ENCODE peak calls at places on chromosomes 16 and 17, in four cellular contexts. V is IMR-90, G is mesendoderm, R is mesenchymal stem cell. D is an unnamed sample.

GRCh38 chr17:21287703-21288449 is 3.4 kb downstream of the MAP2K3 start:
- DNase-seq in R (peak), V (peak), G (no peak), D (no peak)

GRCh38 chr17:2796164-2797140 is at the start of gene RAP1GAP2:
- DNase-seq in V (no peak), R (no peak), G (no peak), D (no peak)

GRCh38 chr17:30234296-30234695 is 1.2 kb downstream of the SLC6A4 start:
- DNase-seq in V (no peak), R (no peak), G (no peak), D (no peak)

GRCh38 chr16:87424260-87424659 is 32.1 kb downstream of the MAP1LC3B start:
- DNase-seq in R (no peak), G (no peak), V (no peak), D (no peak)

GRCh38 chr17:79108870-79109269 is 34.2 kb downstream of the ENGASE start:
- DNase-seq in V (no peak), G (no peak), R (no peak), D (no peak)

GRCh38 chr17:17362531-17362930 is 59.4 kb downstream of the NT5M start:
- DNase-seq in G (no peak), R (no peak), V (no peak), D (no peak)

GRCh38 chr17:385195-385835 is 32.7 kb upstream of the RPH3AL start:
- DNase-seq in V (no peak), G (peak), R (peak), D (peak)

GRCh38 chr16:57608462-57609113 is 19.8 kb upstream of the ADGRG1 start:
- DNase-seq in V (no peak), R (no peak), G (no peak), D (no peak)

GRCh38 chr17:66777689-66778225 is 57.2 kb upstream of the CACNG5 start:
- DNase-seq in R (peak), V (peak), G (peak), D (no peak)

GRCh38 chr16:252366-253337 is 18.0 kb downstream of the FAM234A start:
- DNase-seq in R (no peak), G (no peak), V (no peak), D (no peak)

GRCh38 chr16:21698169-21699032 is 34.6 kb downstream of the OTOA start:
- DNase-seq in G (no peak), V (no peak), R (no peak), D (no peak)

GRCh38 chr16:2987854-2988253 is 7.6 kb upstream of the PKMYT1 start:
- DNase-seq in R (no peak), V (no peak), G (no peak), D (no peak)

GRCh38 chr16:82845076-82845475 is 218.3 kb downstream of the CDH13 start:
- DNase-seq in V (no peak), G (no peak), R (no peak), D (no peak)

GRCh38 chr17:61461967-61462733 is 9.9 kb downstream of the TBX4 start:
- DNase-seq in G (no peak), R (peak), V (no peak), D (no peak)

GRCh38 chr16:11562411-11562810 is 24.3 kb downstream of the LITAF start:
- DNase-seq in R (no peak), G (no peak), V (no peak), D (no peak)

GRCh38 chr16:11310997-11311561 is 29.9 kb upstream of the PRM1 start:
- DNase-seq in G (no peak), V (no peak), R (no peak), D (no peak)

GRCh38 chr17:42980274-42980765 is at the start of gene RUNDC1:
- DNase-seq in V (peak), G (peak), R (peak), D (peak)

GRCh38 chr17:35044181-35044580 is 19.3 kb downstream of the RFFL start:
- DNase-seq in V (no peak), G (no peak), R (no peak), D (no peak)

GRCh38 chr17:68035131-68035522 is 408 bp upstream of the KPNA2 start:
- DNase-seq in R (no peak), V (no peak), G (no peak), D (no peak)

GRCh38 chr17:42067371-42068180 is 17.2 kb upstream of the C17orf113 start:
- DNase-seq in V (peak), G (peak), R (peak), D (peak)

GRCh38 chr16:86984286-86984685 is 332.9 kb downstream of the C16orf95 start:
- DNase-seq in V (no peak), R (no peak), G (no peak), D (no peak)

GRCh38 chr16:82045471-82046178 is 10.6 kb downstream of the HSD17B2 start:
- DNase-seq in G (no peak), R (no peak), V (no peak), D (peak)

GRCh38 chr16:87708881-87709638 is 56.7 kb downstream of the KLHDC4 start:
- DNase-seq in V (no peak), R (no peak), G (no peak), D (no peak)

GRCh38 chr16:29182501-29182900 is 197.6 kb downstream of the LAT start:
- DNase-seq in V (no peak), R (no peak), G (no peak), D (no peak)

GRCh38 chr17:79798296-79799173 is 1.7 kb upstream of the CBX8 start:
- DNase-seq in R (no peak), V (no peak), G (peak), D (no peak)

GRCh38 chr17:45277992-45278391 is 16.1 kb upstream of the SPATA32 start:
- DNase-seq in G (no peak), V (peak), R (no peak), D (no peak)

GRCh38 chr17:54544239-54544638 is 356.4 kb upstream of the TOM1L1 start:
- DNase-seq in V (no peak), R (no peak), G (peak), D (no peak)

GRCh38 chr16:56625943-56626654 is 518 bp downstream of the MT1E start:
- DNase-seq in G (no peak), R (peak), V (peak), D (no peak)

GRCh38 chr17:54971147-54971546 is 2.6 kb downstream of the STXBP4 start:
- DNase-seq in R (no peak), V (no peak), G (no peak), D (no peak)

GRCh38 chr17:66466421-66466820 is 164.0 kb downstream of the PRKCA start:
- DNase-seq in V (no peak), G (no peak), R (no peak), D (no peak)

GRCh38 chr16:70653406-70653805 is 7.0 kb downstream of the IL34 start:
- DNase-seq in G (no peak), V (no peak), R (no peak), D (no peak)

GRCh38 chr17:352421-353212 is at the start of gene RPH3AL:
- DNase-seq in V (no peak), R (peak), G (peak), D (peak)

GRCh38 chr17:59844884-59845594 is 47.7 kb downstream of the TUBD1 start:
- DNase-seq in G (no peak), V (peak), R (peak), D (no peak)

GRCh38 chr17:27473748-27474609 is 17.7 kb downstream of the KSR1 start:
- DNase-seq in R (peak), G (peak), V (no peak), D (no peak)

GRCh38 chr17:60573139-60573975 is 26.6 kb upstream of the PPM1D start:
- DNase-seq in V (peak), R (peak), G (peak), D (no peak)

GRCh38 chr16:81987706-81988105 is 23.6 kb downstream of the SDR42E1 start:
- DNase-seq in V (no peak), G (no peak), R (no peak), D (no peak)

GRCh38 chr16:89450537-89450936 is 39.8 kb downstream of the ANKRD11 start:
- DNase-seq in G (no peak), R (no peak), V (no peak), D (no peak)
- H3K4me2 ChIP-seq in G (no peak), R (no peak), V (no peak), D (no peak)

GRCh38 chr17:32305049-32305448 is 36.9 kb downstream of the C17orf75 start:
- DNase-seq in G (no peak), R (no peak), V (no peak), D (no peak)

GRCh38 chr17:32314636-32315035 is 27.3 kb downstream of the C17orf75 start:
- DNase-seq in G (no peak), V (no peak), R (no peak), D (no peak)

GRCh38 chr17:32310927-32311568 is 30.9 kb downstream of the C17orf75 start:
- DNase-seq in R (no peak), G (no peak), V (no peak), D (no peak)
- H3K4me3 ChIP-seq in R (peak), G (no peak), V (no peak), D (no peak)

DNA sequence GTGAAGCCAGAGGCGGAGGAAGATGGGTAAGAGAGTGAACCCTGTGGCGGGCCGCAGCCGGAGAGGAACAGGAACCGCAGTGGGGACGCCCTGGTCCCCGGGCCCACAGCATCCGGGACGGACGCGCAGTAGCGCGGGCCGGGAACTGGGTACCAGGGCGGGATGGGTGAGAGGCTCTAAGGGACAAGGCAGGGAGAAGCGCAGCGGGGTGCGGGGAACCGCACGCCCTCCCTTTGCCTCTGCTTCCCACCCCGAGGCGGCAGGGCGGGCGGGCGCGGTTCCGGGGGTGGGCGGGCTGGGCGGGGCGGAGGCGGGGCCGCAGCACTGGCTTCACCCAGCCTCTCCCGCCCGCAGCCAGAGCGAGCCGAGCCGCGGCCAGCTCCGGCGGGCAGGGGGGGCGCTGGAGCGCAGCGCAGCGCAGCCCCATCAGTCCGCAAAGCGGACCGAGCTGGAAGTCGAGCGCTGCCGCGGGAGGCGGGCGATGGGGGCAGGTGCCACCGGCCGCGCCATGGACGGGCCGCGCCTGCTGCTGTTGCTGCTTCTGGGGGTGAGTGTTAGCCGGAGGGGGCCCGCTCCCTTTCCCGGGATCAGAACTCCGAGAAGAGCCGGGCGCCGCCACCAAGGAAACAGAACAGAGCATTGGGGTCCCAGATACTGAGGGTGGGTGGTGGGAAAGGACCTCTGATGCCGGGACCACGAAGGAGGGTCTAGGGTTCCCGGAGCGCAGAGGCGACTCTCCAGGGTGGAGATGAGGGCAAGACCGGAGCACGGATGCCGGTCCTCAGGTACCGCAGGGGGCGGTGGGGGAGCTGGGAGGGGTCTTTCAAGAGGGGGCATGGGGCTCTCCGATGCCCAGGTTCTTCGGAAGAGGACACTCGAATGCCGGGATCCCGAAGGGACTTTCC is at the start of gene NGFR:
- DNase-seq in R (peak), G (peak), V (peak), D (peak)
- H3K18ac ChIP-seq in R (no peak), G (no peak), V (no peak), D (peak)

DNA sequence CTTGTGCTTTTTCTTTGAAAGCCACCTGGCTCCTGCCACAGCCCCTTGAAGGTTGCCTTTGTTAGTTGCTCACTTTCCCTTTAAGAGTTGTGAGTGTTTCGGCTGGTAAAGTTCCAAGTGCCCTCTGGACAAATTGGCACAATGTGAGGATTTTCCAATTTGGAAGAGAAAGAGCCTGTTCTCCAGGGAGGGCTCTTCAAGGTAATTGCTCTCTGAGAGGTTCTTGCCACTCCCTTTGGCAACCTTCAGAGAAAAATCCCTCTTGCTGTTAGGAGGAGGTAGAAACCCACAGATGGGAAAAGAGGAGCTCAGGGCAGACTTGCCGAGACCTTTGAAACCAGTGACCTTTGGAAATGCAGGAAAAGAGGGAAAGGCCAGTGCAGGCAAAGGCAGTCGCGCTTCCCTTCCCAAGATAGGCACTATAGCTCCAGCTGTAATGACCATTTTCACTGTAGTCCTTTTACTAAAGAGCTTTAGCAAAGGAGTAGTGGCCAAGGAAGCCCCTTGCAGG is 49.0 kb upstream of the AKAP1 start:
- DNase-seq in G (no peak), R (no peak), V (no peak), D (no peak)
- H3K4me2 ChIP-seq in G (no peak), R (no peak), V (no peak), D (no peak)

GRCh38 chr17:82095777-82096708 is 2.0 kb downstream of the FASN start:
- DNase-seq in R (no peak), G (no peak), V (no peak), D (no peak)
- H3K4me3 ChIP-seq in R (peak), G (peak), V (no peak), D (peak)

GRCh38 chr17:58832514-58832913 is 76.9 kb downstream of the PPM1E start:
- DNase-seq in G (no peak), V (no peak), R (no peak), D (no peak)

GRCh38 chr17:58831780-58832179 is 76.1 kb downstream of the PPM1E start:
- DNase-seq in R (no peak), G (no peak), V (no peak), D (no peak)

DNA sequence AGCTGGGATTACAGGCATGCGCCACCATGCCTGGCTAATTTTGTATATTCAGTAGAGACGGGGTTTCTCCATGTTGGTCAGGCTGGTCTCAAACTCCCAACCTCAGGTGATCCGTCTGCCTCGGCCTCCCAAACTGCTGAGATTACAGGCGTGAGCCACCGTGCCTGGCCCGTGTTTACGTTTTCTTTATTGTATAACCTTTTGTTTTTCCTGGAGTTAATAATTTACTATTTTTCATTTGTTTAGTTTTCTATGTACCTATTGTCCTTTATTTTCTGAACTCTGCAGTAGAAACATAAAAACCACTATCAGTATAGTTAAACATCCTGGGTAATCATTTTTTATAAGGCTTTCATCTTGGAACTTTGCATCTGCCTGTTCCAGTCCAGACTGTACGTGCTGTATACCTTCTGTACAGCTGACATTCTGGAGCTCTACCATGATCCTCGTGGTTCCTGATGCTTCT is 73.6 kb downstream of the PPM1E start:
- DNase-seq in R (no peak), G (no peak), V (no peak), D (no peak)
- H3K18ac ChIP-seq in R (no peak), G (no peak), V (no peak), D (no peak)

GRCh38 chr17:7674934-7675333 is 12.4 kb downstream of the TP53 start:
- DNase-seq in G (no peak), R (no peak), V (no peak), D (no peak)

GRCh38 chr17:7677388-7678067 is 9.8 kb downstream of the TP53 start:
- DNase-seq in G (peak), R (no peak), V (no peak), D (no peak)

GRCh38 chr17:7673239-7673638 is 14.1 kb downstream of the TP53 start:
- DNase-seq in R (no peak), G (peak), V (no peak), D (no peak)

GRCh38 chr17:7676533-7676932 is 10.8 kb downstream of the TP53 start:
- DNase-seq in V (no peak), R (no peak), G (peak), D (no peak)
- H3K4me2 ChIP-seq in V (no peak), R (no peak), G (no peak), D (no peak)

DNA sequence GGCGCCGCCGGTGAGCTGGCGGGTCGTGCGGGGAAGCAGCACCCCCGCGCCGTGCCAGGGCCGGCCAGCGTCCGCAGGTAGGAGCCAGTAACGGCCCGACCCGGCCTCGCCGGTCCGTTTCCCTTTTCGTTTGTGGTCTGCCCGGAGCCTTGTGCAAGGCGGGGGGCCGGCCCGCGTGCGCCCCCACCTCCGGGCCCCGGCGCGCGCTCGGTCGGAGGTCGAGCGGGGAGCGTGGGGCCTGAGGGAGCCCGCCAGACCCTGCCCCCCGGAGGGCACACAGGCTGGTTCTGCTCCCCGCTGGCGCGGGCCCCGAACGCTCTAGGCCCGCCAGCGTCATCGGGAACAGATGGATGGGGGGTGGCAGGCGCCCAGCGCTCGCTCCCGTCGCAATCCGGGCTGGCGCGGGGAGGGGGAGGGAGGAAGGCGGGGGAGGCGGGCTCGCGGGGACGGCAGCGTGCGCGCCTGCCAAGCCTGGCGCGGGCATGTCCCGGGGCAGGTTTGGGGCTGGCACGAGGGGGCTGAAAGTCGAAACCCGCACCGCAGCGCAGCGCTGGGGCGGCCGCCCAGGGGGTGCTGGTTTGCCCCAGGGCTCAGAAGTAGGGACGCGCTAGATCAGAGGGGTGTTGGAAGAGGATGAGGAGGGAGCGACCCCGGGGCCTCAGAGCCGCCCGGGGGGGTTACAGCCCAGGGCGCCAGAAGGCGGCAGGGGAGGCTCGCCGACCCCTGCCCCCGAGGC is 1.5 kb upstream of the GSE1 start:
- DNase-seq in R (peak), G (peak), V (peak), D (peak)
- H3K4me3 ChIP-seq in R (peak), G (peak), V (peak), D (peak)

DNA sequence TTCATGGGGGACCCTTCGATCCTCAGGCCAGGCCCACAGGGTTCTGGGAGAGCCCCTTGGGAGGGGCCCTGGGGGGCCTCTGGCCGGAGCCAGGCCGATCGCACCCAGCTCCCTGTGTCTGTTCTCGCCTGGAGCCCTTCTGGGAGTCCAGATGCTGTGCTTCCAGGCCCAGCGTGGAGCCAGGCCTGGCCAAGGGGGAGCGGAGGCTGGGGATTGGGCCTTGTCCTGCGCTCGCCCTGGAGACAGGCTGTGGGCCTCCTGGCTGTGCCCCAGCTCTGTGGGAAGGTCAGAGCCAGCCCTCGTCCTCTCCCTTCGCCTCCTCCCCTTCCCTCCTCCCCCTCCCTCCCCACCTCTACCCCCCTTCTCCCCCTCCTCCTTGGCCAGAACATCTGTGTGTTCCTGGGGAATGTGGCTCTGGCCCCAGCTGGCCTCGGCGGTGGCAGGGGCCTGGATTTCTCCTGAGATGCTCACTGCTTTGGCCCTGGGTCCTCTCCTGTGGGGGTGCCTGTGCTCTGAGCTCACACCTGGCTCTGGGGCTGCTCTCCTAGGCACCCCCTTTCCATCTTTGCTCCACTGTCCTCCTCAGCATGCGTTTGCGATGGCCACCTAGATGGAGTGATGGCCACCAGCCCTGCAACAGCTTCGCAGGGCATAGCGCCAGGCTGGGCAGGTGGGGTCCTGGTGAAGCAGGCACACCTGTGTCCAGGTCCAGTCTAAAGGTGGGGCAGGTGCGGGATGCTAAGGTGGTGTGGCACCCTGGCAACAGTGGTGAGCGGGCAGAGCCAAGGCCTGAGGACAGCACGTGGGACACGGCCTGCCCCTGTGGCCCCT is 90.6 kb upstream of the CIBAR2 start:
- DNase-seq in G (peak), R (peak), V (peak), D (peak)
- H3K18ac ChIP-seq in G (peak), R (peak), V (peak), D (peak)